ENCODE peak calls at places on chromosomes 11 and 22, in six cellular contexts. T is brain microvascular endothelial cell, E is fibroblast of pulmonary artery, K is foreskin fibroblast, P is choroid plexus epithelial cell, I is lung. A is an unnamed sample.

GRCh38 chr11:40274017-40274416 is 1185.4 kb downstream of the LRRC4C start:
- DNase-seq in T (peak), E (peak), K (no peak), P (peak), I (no peak), A (no peak)

GRCh38 chr11:105448703-105449079 is 161.2 kb upstream of the GRIA4 start:
- DNase-seq in T (no peak), E (no peak), K (no peak), P (no peak), I (no peak), A (no peak)

GRCh38 chr22:31841029-31841827 is 87.4 kb downstream of the DEPDC5 start:
- DNase-seq in T (no peak), E (no peak), K (no peak), P (no peak), I (no peak), A (no peak)

GRCh38 chr22:19181786-19182471 is 3.4 kb upstream of the SLC25A1 start:
- DNase-seq in T (no peak), E (no peak), K (no peak), P (no peak), I (no peak), A (no peak)

GRCh38 chr11:2798951-2799761 is 86.4 kb downstream of the CDKN1C start:
- DNase-seq in T (no peak), E (no peak), K (no peak), P (no peak), I (peak), A (no peak)

GRCh38 chr11:108635106-108635505 is 29.8 kb upstream of the DDX10 start:
- DNase-seq in T (no peak), E (no peak), K (no peak), P (no peak), I (no peak), A (no peak)

GRCh38 chr22:49958961-49959781 is 1.4 kb upstream of the PIM3 start:
- DNase-seq in T (peak), E (no peak), K (no peak), P (no peak), I (no peak), A (no peak)

GRCh38 chr11:63907808-63908530 is 9.0 kb downstream of the RCOR2 start:
- DNase-seq in T (no peak), E (no peak), K (no peak), P (no peak), I (no peak), A (no peak)

GRCh38 chr22:37749223-37749622 is 52.4 kb downstream of the TRIOBP start:
- DNase-seq in T (no peak), E (no peak), K (no peak), P (no peak), I (no peak), A (no peak)

GRCh38 chr11:65790104-65790901 is 3.4 kb downstream of the OVOL1 start:
- DNase-seq in T (no peak), E (no peak), K (no peak), P (no peak), I (no peak), A (no peak)

GRCh38 chr22:38923463-38924196 is 33.8 kb upstream of the APOBEC3A start:
- DNase-seq in T (peak), E (peak), K (peak), P (peak), I (peak), A (peak)
- TF ChIP-seq CTCF in T (peak), E (peak), K (peak), P (peak), I (no peak), A (peak)

GRCh38 chr11:117972589-117973445 is 13.4 kb upstream of the IL10RA start:
- DNase-seq in T (no peak), E (no peak), K (no peak), P (peak), I (peak), A (no peak)
- H3K4me3 ChIP-seq in T (no peak), E (no peak), K (no peak), P (no peak), I (no peak), A (no peak)

GRCh38 chr22:21593406-21594232 is 26.1 kb downstream of the UBE2L3 start:
- DNase-seq in T (no peak), E (no peak), K (no peak), P (no peak), I (no peak), A (no peak)
- TF ChIP-seq CTCF in T (peak), E (peak), K (peak), P (peak), I (no peak), A (peak)

GRCh38 chr22:18068381-18068988 is 9.3 kb upstream of the PEX26 start:
- DNase-seq in T (no peak), E (no peak), K (no peak), P (no peak), I (no peak), A (peak)

GRCh38 chr22:18066181-18066859 is 11.5 kb upstream of the PEX26 start:
- DNase-seq in T (no peak), E (no peak), K (no peak), P (no peak), I (no peak), A (no peak)

GRCh38 chr22:18068991-18069390 is 8.8 kb upstream of the PEX26 start:
- DNase-seq in T (no peak), E (no peak), K (no peak), P (no peak), I (no peak), A (no peak)

GRCh38 chr22:18067121-18067520 is 10.7 kb upstream of the PEX26 start:
- DNase-seq in T (no peak), E (no peak), K (no peak), P (no peak), I (no peak), A (no peak)

GRCh38 chr22:18067548-18068341 is 10.0 kb upstream of the PEX26 start:
- DNase-seq in T (no peak), E (no peak), K (no peak), P (no peak), I (no peak), A (no peak)
- H3K4me3 ChIP-seq in T (no peak), E (no peak), K (no peak), P (no peak), I (no peak), A (no peak)

GRCh38 chr22:38949889-38950405 is 7.5 kb upstream of the APOBEC3A start:
- DNase-seq in T (no peak), E (no peak), K (no peak), P (peak), I (no peak), A (no peak)

GRCh38 chr22:38952382-38952993 is 4.9 kb upstream of the APOBEC3A start:
- DNase-seq in T (no peak), E (no peak), K (no peak), P (no peak), I (no peak), A (no peak)

GRCh38 chr22:38951734-38952133 is 5.7 kb upstream of the APOBEC3A start:
- DNase-seq in T (no peak), E (no peak), K (no peak), P (no peak), I (no peak), A (no peak)

GRCh38 chr22:38948181-38948940 is 9.0 kb upstream of the APOBEC3A start:
- DNase-seq in T (no peak), E (no peak), K (no peak), P (no peak), I (no peak), A (no peak)

DNA sequence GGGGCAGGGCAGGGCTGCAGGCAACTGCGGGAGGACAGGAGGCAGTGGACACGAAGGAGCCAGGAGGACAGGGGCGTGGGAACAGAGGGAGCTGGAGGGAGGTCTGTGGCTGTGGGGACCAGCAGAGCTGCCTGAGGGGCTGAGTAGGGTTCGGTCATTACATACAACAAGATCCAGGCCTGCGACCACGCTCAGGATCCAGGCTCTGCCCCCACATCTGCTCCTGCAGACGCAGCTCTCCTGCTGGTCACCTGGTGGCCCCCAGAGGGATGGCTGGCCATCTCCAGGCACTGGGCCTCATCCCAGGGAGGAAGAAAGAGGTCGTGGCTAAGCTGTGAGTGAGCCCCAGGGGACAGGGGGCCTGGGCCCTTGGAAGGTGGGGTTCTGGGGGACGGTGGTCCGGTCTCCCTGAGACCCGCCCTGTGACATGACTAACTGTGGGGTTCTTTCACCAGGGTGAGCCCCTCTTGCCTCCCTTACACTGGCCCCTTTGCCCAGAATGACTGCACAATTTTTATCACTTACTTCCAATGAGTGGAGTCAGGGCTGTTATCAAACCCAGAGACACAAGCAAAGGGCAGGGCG is 6.8 kb upstream of the APOBEC3A start:
- DNase-seq in T (no peak), E (no peak), K (no peak), P (no peak), I (no peak), A (no peak)
- TF ChIP-seq CTCF in T (no peak), E (no peak), K (no peak), P (no peak), I (no peak), A (no peak)

GRCh38 chr11:114159802-114160588 is 100.5 kb downstream of the ZBTB16 start:
- DNase-seq in T (peak), E (peak), K (peak), P (peak), I (peak), A (peak)
- H3K4me3 ChIP-seq in T (no peak), E (peak), K (peak), P (peak), I (no peak), A (peak)

GRCh38 chr11:83689062-83689461 is 402.9 kb upstream of the CCDC90B start:
- DNase-seq in T (no peak), E (no peak), K (no peak), P (peak), I (no peak), A (no peak)
- TF ChIP-seq CTCF in T (no peak), E (no peak), K (no peak), P (no peak), I (no peak), A (no peak)

DNA sequence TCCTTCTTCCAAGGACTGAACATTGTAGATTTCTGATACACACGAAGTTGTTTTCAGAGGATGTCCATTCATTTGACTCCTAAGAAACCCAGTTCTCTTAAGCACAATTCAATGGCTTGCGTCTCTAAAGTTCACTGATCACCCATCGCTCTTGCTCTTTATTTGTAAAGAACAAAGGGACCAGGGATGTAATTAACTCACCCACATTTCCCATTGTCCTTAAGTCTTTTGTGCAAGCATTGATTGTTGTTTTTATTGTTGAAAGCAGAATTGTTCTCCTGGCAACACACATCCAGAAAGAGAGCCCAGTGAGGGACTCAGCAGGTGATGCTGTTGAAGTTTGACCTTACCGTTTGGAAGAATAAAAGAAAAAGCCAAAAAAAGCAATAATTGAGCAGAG is 59.2 kb downstream of the SPON1 start:
- DNase-seq in T (no peak), E (no peak), K (no peak), P (no peak), I (no peak), A (no peak)
- H3K4me3 ChIP-seq in T (no peak), E (no peak), K (no peak), P (no peak), I (no peak), A (no peak)

DNA sequence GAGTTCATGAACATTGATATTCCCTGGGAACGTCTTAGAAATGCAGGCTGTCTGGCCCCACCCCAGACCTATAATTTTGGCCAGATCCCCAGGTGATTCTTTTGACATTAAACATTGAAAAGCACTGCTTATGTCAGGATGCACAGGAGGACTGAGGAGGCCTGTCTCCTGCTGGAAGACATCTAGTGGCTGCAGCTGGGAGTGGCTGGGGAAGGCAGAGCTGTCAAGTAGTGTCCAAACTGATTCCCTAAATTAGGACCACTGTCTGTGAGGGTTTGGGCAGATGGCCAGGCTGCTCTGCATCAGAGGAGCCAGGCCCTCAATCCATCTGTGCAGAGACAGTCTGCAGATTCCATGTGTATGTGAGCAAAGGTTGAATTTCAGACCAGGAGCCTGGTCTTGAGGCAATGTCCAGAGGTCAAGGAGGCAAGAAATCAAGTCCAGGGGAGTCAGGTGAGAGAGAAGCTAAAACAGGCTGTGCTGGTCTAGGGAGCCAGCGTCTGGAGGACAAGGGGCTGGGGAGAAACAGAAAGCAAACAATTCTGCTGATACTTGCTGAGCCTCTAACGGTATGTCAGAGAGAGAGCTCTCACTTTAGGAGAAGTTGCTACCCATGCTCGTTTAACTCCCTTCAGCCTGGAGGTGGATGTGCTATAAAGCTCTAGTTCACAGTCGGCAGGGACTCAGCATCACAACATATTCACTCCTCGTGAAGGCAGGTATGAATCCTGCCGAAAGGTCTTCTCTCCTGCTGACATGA is 15.3 kb upstream of the SYTL2 start:
- DNase-seq in T (peak), E (peak), K (peak), P (peak), I (no peak), A (peak)
- TF ChIP-seq CTCF in T (peak), E (peak), K (peak), P (peak), I (no peak), A (peak)

A was measured in cardiac fibroblast.